ENCODE peak calls at places on chromosomes 1 and 21, in six cellular contexts. Y is astrocyte of the cerebellum; A is CD8-positive, alpha-beta T cell; H is AG09309; B is thoracic aorta; I is astrocyte of the spinal cord. O is an unnamed sample.

GRCh38 chr1:161737625-161738024 is 12.0 kb upstream of the DUSP12 start:
- DNase-seq in A (no peak), H (no peak), Y (no peak), I (no peak), B (no peak), O (no peak)

GRCh38 chr1:230778916-230779590 is 31.9 kb downstream of the CAPN9 start:
- DNase-seq in A (no peak), I (no peak), Y (no peak), B (no peak), H (no peak), O (no peak)

GRCh38 chr1:210598135-210598652 is 269.5 kb downstream of the HHAT start:
- DNase-seq in Y (peak), H (peak), B (peak), I (peak), A (no peak), O (no peak)

GRCh38 chr21:44262338-44263048 is 796 bp upstream of the DNMT3L start:
- DNase-seq in B (no peak), I (no peak), A (no peak), Y (no peak), H (no peak), O (no peak)

GRCh38 chr1:212512731-212513559 is 80.2 kb downstream of the NENF start:
- DNase-seq in I (peak), H (no peak), A (no peak), Y (peak), B (no peak), O (no peak)

GRCh38 chr1:226404063-226404903 is 3.6 kb downstream of the PARP1 start:
- DNase-seq in H (no peak), Y (no peak), A (no peak), B (no peak), I (no peak), O (no peak)

GRCh38 chr21:46394819-46395152 is 63.9 kb upstream of the DIP2A start:
- DNase-seq in B (no peak), H (no peak), Y (no peak), A (no peak), I (no peak), O (no peak)

GRCh38 chr1:94690033-94690712 is 130.0 kb upstream of the SLC44A3 start:
- DNase-seq in B (no peak), H (peak), Y (peak), A (no peak), I (peak), O (no peak)

GRCh38 chr1:228098323-228098931 is 4.7 kb downstream of the C1orf35 start:
- DNase-seq in B (no peak), Y (no peak), I (no peak), H (no peak), A (no peak), O (no peak)

GRCh38 chr1:155009221-155009711 is 6.7 kb downstream of the ZBTB7B start:
- DNase-seq in I (no peak), B (no peak), H (no peak), A (no peak), Y (no peak), O (no peak)

GRCh38 chr1:155006601-155007101 is 4.0 kb downstream of the ZBTB7B start:
- DNase-seq in B (no peak), H (no peak), A (no peak), I (no peak), Y (no peak), O (no peak)

GRCh38 chr1:155007253-155007828 is 4.7 kb downstream of the ZBTB7B start:
- DNase-seq in Y (no peak), I (no peak), H (no peak), B (no peak), A (no peak), O (no peak)

GRCh38 chr1:155009742-155010141 is 7.1 kb downstream of the ZBTB7B start:
- DNase-seq in H (no peak), I (no peak), Y (no peak), A (no peak), B (no peak), O (no peak)

DNA sequence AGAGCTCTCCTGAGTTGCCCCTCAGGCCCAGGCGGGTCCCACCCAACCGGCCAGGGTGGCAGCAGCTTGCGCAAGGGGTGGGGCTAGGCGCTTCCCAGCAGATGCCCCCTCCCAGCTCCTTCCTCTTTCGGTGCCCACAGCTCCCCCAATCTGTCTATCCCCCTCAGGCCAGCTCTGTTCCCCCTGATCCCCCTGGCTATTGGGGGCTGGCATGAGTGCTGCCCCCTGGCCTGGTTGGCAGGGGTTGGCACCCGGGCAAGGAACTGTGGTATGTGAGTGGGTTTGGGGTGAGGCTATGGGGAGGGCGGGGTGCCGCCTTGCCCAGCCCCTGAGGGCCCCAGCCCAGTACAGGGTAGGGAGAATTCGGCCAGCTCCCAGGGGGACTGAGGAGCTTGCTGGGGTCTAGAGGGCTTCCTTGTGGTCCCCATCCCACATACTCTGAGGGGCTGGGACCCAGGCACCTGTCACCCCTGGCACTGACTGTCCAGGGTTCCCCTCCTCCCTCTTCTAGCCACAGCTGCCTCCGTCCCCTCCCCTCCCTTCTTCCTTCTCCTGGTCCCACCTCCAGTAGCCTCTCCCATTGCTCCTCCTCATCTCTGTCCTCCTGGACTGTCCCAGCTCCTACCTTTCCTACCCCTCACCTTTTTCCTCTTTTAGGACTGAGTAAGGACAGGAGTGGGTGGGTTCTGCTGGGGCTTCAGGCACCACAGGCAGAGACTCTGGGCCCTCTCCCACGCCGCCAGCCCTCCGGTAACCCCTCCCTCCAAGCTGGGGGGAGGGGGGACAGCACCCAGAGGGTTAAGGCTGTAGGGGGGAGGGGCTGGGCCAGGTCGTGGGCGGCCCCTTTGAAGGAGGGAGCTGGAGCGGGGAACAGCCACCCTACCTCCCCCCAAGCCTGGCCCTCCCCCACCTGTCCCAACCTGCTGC is 5.7 kb downstream of the ZBTB7B start:
- DNase-seq in A (no peak), B (no peak), H (no peak), I (no peak), Y (no peak), O (no peak)
- H3K4me3 ChIP-seq in A (no peak), B (peak), H (no peak), I (no peak), Y (no peak), O (no peak)

DNA sequence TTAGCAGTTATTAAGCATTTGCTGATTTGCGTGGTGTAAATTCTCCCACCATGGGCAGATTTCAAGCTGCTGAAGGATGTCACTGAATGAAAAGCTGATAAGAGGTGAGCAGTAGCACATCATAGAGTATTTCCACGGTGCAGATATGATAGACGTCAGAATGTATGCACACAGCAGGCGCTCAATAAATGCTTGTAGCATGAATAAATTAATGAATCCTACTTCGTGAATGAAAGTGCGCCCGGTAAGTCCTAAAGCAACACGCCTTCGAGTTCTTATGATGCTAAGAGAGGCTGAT is 505 bp upstream of the UBIAD1 start:
- DNase-seq in H (no peak), Y (no peak), I (peak), B (no peak), A (no peak), O (no peak)
- H3K4me3 ChIP-seq in H (peak), Y (peak), I (peak), B (peak), A (peak), O (no peak)

DNA sequence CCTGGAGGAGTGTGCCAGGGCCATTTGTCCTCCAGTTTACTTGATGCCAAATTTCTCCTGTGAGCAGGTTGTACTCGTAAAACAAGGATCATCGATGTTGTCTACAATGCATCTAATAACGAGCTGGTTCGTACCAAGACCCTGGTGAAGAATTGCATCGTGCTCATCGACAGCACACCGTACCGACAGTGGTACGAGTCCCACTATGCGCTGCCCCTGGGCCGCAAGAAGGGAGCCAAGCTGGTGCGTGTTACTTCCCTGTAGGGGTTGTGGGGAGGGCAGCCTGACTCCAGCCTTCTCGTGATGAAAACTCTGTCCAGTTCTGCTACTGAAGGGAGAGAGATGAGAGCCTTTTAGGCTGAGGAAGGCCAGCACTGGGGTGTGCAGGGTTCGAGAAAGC is 2.2 kb downstream of the RPS8 start:
- DNase-seq in H (no peak), Y (no peak), B (no peak), A (no peak), I (no peak), O (no peak)
- H3K4me3 ChIP-seq in H (peak), Y (peak), B (no peak), A (no peak), I (peak), O (no peak)

GRCh38 chr1:204417231-204417997 is 5.8 kb upstream of the PPP1R15B start:
- DNase-seq in H (peak), A (no peak), I (peak), B (peak), Y (peak), O (no peak)
- H3K4me3 ChIP-seq in H (peak), A (no peak), I (no peak), B (peak), Y (peak), O (no peak)

DNA sequence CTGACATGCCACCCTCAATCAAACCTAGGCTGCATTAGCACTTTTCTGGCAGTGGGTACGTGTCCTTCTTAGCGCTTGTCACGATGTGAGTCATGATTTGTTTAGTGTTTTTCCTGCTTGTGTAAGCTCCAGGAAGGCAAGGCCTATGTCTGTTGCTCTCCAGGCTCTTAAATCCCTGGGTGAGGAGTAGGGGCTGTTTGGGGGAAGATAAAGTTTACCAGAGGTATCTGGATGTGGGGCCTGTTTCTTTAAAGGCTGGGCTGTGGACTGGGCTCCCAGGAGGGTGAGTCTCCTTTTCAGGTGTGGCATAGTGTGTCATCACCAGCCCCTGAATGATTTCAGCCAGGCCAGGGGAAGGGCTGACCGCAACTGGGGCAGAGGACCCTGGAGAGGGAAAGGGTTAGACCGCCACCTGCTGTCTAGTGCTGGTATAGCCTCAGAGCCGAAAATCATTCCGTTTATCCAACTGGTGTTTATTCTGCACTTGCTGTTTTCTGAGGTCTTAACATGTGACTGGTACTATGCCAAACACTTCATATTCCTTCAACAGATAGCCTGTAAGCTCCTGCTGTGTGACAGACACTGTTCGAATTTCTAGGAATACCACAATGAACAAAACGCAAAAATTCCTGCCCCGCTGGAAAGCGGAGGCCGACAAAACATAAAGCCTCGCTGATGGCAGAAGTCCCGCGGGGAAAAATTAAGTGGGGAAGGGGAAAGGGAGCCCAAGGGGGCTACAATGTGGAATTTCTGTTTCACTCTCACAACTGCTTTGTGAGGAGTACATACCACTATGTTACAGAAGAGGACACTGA is 9.7 kb downstream of the SERINC2 start:
- DNase-seq in I (peak), A (peak), B (peak), Y (peak), H (peak), O (no peak)
- H3K4me3 ChIP-seq in I (no peak), A (no peak), B (no peak), Y (no peak), H (no peak), O (no peak)

DNA sequence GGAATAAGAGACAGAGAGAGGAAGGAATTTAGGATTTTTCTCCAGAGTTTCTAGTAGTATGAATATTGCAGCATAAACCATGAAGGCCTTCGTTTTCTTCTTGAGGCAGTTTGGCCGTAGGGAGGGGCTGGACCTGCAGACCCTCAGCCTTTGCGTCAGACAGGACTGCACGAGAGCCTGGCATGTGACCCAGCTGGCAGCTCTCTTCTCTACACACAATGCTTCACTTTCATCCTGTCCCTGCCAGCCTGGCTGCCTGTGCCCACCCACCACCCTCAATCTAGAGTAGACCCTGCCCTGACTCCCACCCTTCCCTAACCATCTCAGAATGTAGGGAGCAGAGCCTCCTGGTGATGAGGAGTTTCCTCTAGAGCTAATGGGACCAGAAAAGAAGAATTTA is 1.6 kb downstream of the CA14 start:
- DNase-seq in B (no peak), Y (no peak), H (no peak), A (no peak), I (no peak), O (no peak)
- H3K4me3 ChIP-seq in B (no peak), Y (no peak), H (no peak), A (no peak), I (no peak), O (peak)

GRCh38 chr1:85583355-85584263 is 3.0 kb downstream of the CCN1 start:
- DNase-seq in H (no peak), A (no peak), I (no peak), Y (peak), B (no peak), O (no peak)
- H3K4me3 ChIP-seq in H (peak), A (no peak), I (peak), Y (peak), B (peak), O (peak)

GRCh38 chr1:119676571-119677206 is 28.6 kb upstream of the ZNF697 start:
- DNase-seq in Y (no peak), A (no peak), H (no peak), I (no peak), B (no peak), O (no peak)

GRCh38 chr1:119674110-119674509 is 26.0 kb upstream of the ZNF697 start:
- DNase-seq in H (no peak), I (no peak), Y (no peak), B (no peak), A (no peak), O (no peak)

GRCh38 chr1:119675349-119676343 is 27.6 kb upstream of the ZNF697 start:
- DNase-seq in I (peak), B (peak), Y (peak), A (peak), H (peak), O (peak)

GRCh38 chr1:119673171-119673940 is 25.3 kb upstream of the ZNF697 start:
- DNase-seq in Y (no peak), I (peak), B (no peak), A (no peak), H (no peak), O (no peak)

GRCh38 chr1:119674835-119675289 is 26.8 kb upstream of the ZNF697 start:
- DNase-seq in Y (peak), A (no peak), I (peak), H (peak), B (no peak), O (no peak)
- H3K4me3 ChIP-seq in Y (no peak), A (no peak), I (no peak), H (no peak), B (peak), O (no peak)

O was measured in iPS DF 6.9.